ENCODE peak calls at places on chromosomes 4 and X, in seven cellular contexts. One of them, this sample, is unnamed. For H3K4me1, the result is how much of the 10 kb centered on the place peaks cover.

GRCh38 chr4:6633091-6633906 is 7.2 kb upstream of the MRFAP1 start:
- DNase-seq in suprapubic skin: peak
- DNase-seq in gastrocnemius medialis: peak
- DNase-seq in stomach: no peak
- DNase-seq in right lobe of liver: no peak
- DNase-seq in breast epithelium: no peak
- DNase-seq in spleen: peak
- DNase-seq in this sample: no peak

GRCh38 chrX:39969099-39969825 is 128.5 kb downstream of the BCOR start:
- DNase-seq in suprapubic skin: no peak
- DNase-seq in gastrocnemius medialis: no peak
- DNase-seq in stomach: no peak
- DNase-seq in right lobe of liver: peak
- DNase-seq in breast epithelium: no peak
- DNase-seq in spleen: no peak
- DNase-seq in this sample: no peak

GRCh38 chr4:189784651-189785050 is 156.0 kb upstream of the FRG1 start:
- DNase-seq in suprapubic skin: no peak
- DNase-seq in gastrocnemius medialis: no peak
- DNase-seq in stomach: no peak
- DNase-seq in right lobe of liver: no peak
- DNase-seq in breast epithelium: no peak
- DNase-seq in spleen: no peak
- DNase-seq in this sample: no peak

GRCh38 chr4:82561745-82562552 is at the start of gene TMEM150C:
- DNase-seq in suprapubic skin: no peak
- DNase-seq in gastrocnemius medialis: no peak
- DNase-seq in stomach: no peak
- DNase-seq in right lobe of liver: peak
- DNase-seq in breast epithelium: peak
- DNase-seq in spleen: no peak
- DNase-seq in this sample: no peak

GRCh38 chr4:102036619-102037376 is 246.3 kb downstream of the BANK1 start:
- DNase-seq in suprapubic skin: no peak
- DNase-seq in gastrocnemius medialis: no peak
- DNase-seq in stomach: no peak
- DNase-seq in right lobe of liver: no peak
- DNase-seq in breast epithelium: no peak
- DNase-seq in spleen: no peak
- DNase-seq in this sample: no peak

GRCh38 chr4:72558655-72559054 is 10.4 kb downstream of the ADAMTS3 start:
- DNase-seq in suprapubic skin: no peak
- DNase-seq in gastrocnemius medialis: no peak
- DNase-seq in stomach: no peak
- DNase-seq in right lobe of liver: no peak
- DNase-seq in breast epithelium: no peak
- DNase-seq in spleen: no peak
- DNase-seq in this sample: no peak

GRCh38 chrX:2327423-2327822 is 173.4 kb downstream of the DHRSX start:
- DNase-seq in suprapubic skin: no peak
- DNase-seq in gastrocnemius medialis: no peak
- DNase-seq in stomach: no peak
- DNase-seq in right lobe of liver: no peak
- DNase-seq in breast epithelium: no peak
- DNase-seq in spleen: no peak
- DNase-seq in this sample: no peak

GRCh38 chr4:99457270-99457669 is 22.1 kb upstream of the ADH7 start:
- DNase-seq in suprapubic skin: no peak
- DNase-seq in gastrocnemius medialis: no peak
- DNase-seq in stomach: no peak
- DNase-seq in right lobe of liver: no peak
- DNase-seq in breast epithelium: no peak
- DNase-seq in spleen: no peak
- DNase-seq in this sample: no peak

GRCh38 chrX:108696690-108697089 is 39.7 kb downstream of the IRS4 start:
- DNase-seq in suprapubic skin: no peak
- DNase-seq in gastrocnemius medialis: no peak
- DNase-seq in stomach: no peak
- DNase-seq in right lobe of liver: no peak
- DNase-seq in breast epithelium: no peak
- DNase-seq in spleen: no peak
- DNase-seq in this sample: no peak

GRCh38 chrX:23765449-23765848 is 17.5 kb upstream of the SAT1 start:
- DNase-seq in suprapubic skin: no peak
- DNase-seq in gastrocnemius medialis: no peak
- DNase-seq in stomach: no peak
- DNase-seq in right lobe of liver: no peak
- DNase-seq in breast epithelium: no peak
- DNase-seq in spleen: no peak
- DNase-seq in this sample: no peak

GRCh38 chr4:126869967-126870366 is 762.8 kb upstream of the INTU start:
- DNase-seq in suprapubic skin: no peak
- DNase-seq in gastrocnemius medialis: no peak
- DNase-seq in stomach: no peak
- DNase-seq in right lobe of liver: no peak
- DNase-seq in breast epithelium: no peak
- DNase-seq in spleen: no peak
- DNase-seq in this sample: no peak

GRCh38 chr4:32884198-32884597 is 2164.0 kb downstream of the PCDH7 start:
- DNase-seq in suprapubic skin: no peak
- DNase-seq in gastrocnemius medialis: no peak
- DNase-seq in stomach: no peak
- DNase-seq in right lobe of liver: no peak
- DNase-seq in breast epithelium: no peak
- DNase-seq in spleen: no peak
- DNase-seq in this sample: no peak
- H3K4me1 ChIP-seq in suprapubic skin: under half
- H3K4me1 ChIP-seq in gastrocnemius medialis: under half
- H3K4me1 ChIP-seq in stomach: under half
- H3K4me1 ChIP-seq in right lobe of liver: under half
- H3K4me1 ChIP-seq in breast epithelium: under half
- H3K4me1 ChIP-seq in spleen: under half
- H3K4me1 ChIP-seq in this sample: under half

GRCh38 chrX:51894697-51895336 is 1.4 kb downstream of the MAGED1 start:
- DNase-seq in suprapubic skin: no peak
- DNase-seq in gastrocnemius medialis: peak
- DNase-seq in stomach: no peak
- DNase-seq in right lobe of liver: peak
- DNase-seq in breast epithelium: no peak
- DNase-seq in spleen: no peak
- DNase-seq in this sample: peak
- TF ChIP-seq POLR2A in suprapubic skin: no peak
- TF ChIP-seq POLR2A in gastrocnemius medialis: no peak
- TF ChIP-seq POLR2A in stomach: no peak
- TF ChIP-seq POLR2A in right lobe of liver: no peak
- TF ChIP-seq POLR2A in breast epithelium: no peak
- TF ChIP-seq POLR2A in spleen: no peak
- TF ChIP-seq POLR2A in this sample: no peak

DNA sequence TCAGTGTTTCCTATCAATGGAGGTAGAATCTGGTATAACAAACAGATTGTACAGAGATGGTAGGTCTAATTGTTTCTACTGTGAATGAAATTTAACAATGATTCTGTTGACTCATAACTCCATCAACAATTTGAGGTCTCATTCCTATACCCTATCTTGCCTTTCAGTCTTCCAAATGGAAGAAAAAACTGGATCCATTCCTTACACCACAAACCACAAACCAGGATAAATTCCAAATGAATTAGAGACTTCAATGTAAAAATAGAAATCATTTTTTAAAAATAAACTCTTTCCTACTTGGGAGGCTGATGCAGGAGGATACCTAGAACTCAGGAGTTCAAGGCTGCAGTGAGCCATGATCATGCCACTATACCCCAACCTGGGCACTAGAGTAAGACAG is 114.4 kb upstream of the WDR44 start:
- DNase-seq in suprapubic skin: no peak
- DNase-seq in gastrocnemius medialis: no peak
- DNase-seq in stomach: no peak
- DNase-seq in right lobe of liver: no peak
- DNase-seq in breast epithelium: no peak
- DNase-seq in spleen: no peak
- DNase-seq in this sample: no peak
- H3K4me1 ChIP-seq in suprapubic skin: under half
- H3K4me1 ChIP-seq in gastrocnemius medialis: under half
- H3K4me1 ChIP-seq in stomach: under half
- H3K4me1 ChIP-seq in right lobe of liver: under half
- H3K4me1 ChIP-seq in breast epithelium: under half
- H3K4me1 ChIP-seq in spleen: under half
- H3K4me1 ChIP-seq in this sample: under half

DNA sequence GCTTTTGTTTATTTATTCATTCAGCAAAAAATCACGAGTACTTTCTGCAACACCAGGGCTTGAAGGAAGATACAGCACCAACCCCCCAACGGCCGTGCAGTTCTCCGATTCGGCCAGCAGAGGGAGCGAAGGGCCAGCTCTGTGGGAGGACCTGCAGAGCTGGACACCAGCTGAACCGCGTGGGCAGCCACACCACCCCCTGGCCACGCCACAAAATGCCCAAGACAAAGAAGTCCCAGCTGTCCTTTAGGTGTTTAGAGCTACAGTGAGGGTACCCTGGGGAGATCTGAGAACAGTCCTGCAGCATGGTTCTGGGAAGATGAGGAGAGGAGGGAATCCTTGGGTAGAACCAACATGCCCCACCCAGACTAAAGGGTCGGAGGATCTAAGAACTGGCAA is 83.1 kb downstream of the RELL1 start:
- DNase-seq in suprapubic skin: peak
- DNase-seq in gastrocnemius medialis: peak
- DNase-seq in stomach: peak
- DNase-seq in right lobe of liver: peak
- DNase-seq in breast epithelium: peak
- DNase-seq in spleen: peak
- DNase-seq in this sample: peak
- TF ChIP-seq POLR2A in suprapubic skin: no peak
- TF ChIP-seq POLR2A in gastrocnemius medialis: no peak
- TF ChIP-seq POLR2A in stomach: no peak
- TF ChIP-seq POLR2A in right lobe of liver: no peak
- TF ChIP-seq POLR2A in breast epithelium: no peak
- TF ChIP-seq POLR2A in spleen: no peak
- TF ChIP-seq POLR2A in this sample: no peak

GRCh38 chr4:173535932-173536331 is 5.9 kb upstream of the HAND2 start:
- DNase-seq in suprapubic skin: no peak
- DNase-seq in gastrocnemius medialis: no peak
- DNase-seq in stomach: no peak
- DNase-seq in right lobe of liver: no peak
- DNase-seq in breast epithelium: no peak
- DNase-seq in spleen: no peak
- DNase-seq in this sample: no peak

GRCh38 chr4:173538148-173538902 is 8.3 kb upstream of the HAND2 start:
- DNase-seq in suprapubic skin: no peak
- DNase-seq in gastrocnemius medialis: no peak
- DNase-seq in stomach: no peak
- DNase-seq in right lobe of liver: no peak
- DNase-seq in breast epithelium: no peak
- DNase-seq in spleen: peak
- DNase-seq in this sample: peak

GRCh38 chr4:173538903-173539445 is 8.9 kb upstream of the HAND2 start:
- DNase-seq in suprapubic skin: no peak
- DNase-seq in gastrocnemius medialis: no peak
- DNase-seq in stomach: no peak
- DNase-seq in right lobe of liver: no peak
- DNase-seq in breast epithelium: no peak
- DNase-seq in spleen: no peak
- DNase-seq in this sample: no peak

GRCh38 chr4:173536808-173537429 is 6.9 kb upstream of the HAND2 start:
- DNase-seq in suprapubic skin: no peak
- DNase-seq in gastrocnemius medialis: no peak
- DNase-seq in stomach: no peak
- DNase-seq in right lobe of liver: no peak
- DNase-seq in breast epithelium: no peak
- DNase-seq in spleen: no peak
- DNase-seq in this sample: no peak

DNA sequence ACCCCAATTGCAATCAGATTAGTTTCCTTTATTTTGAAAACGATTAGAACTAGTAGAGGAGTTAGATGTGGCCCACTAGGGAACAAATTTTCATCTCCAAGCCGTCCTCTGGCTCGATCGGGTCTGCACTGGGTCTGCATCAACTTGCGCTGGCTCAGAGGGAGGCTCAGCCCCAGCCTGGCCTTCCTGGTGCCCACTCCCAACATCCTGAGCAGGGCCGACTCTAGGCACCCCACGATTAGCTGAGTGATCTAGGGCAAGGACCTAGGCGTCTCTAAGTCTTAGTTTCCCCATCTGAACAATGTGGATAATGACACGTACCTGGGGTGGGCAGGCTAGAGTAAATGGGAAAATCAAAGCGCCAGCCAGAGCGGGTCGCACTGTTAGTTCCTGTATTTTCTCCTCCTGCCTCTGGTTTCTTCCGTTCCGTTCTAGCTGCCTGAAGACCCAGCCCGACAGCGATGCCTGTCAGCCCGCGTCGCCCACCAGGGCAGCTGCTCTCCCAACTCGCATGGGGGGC is 7.7 kb upstream of the HAND2 start:
- DNase-seq in suprapubic skin: no peak
- DNase-seq in gastrocnemius medialis: no peak
- DNase-seq in stomach: no peak
- DNase-seq in right lobe of liver: no peak
- DNase-seq in breast epithelium: no peak
- DNase-seq in spleen: no peak
- DNase-seq in this sample: no peak
- H3K4me1 ChIP-seq in suprapubic skin: under half
- H3K4me1 ChIP-seq in gastrocnemius medialis: under half
- H3K4me1 ChIP-seq in stomach: under half
- H3K4me1 ChIP-seq in right lobe of liver: under half
- H3K4me1 ChIP-seq in breast epithelium: under half
- H3K4me1 ChIP-seq in spleen: under half
- H3K4me1 ChIP-seq in this sample: under half

GRCh38 chrX:49039598-49040375 is 3.4 kb downstream of the TFE3 start:
- DNase-seq in suprapubic skin: peak
- DNase-seq in gastrocnemius medialis: peak
- DNase-seq in stomach: peak
- DNase-seq in right lobe of liver: peak
- DNase-seq in breast epithelium: peak
- DNase-seq in spleen: peak
- DNase-seq in this sample: peak
- TF ChIP-seq POLR2A in suprapubic skin: no peak
- TF ChIP-seq POLR2A in gastrocnemius medialis: peak
- TF ChIP-seq POLR2A in stomach: no peak
- TF ChIP-seq POLR2A in right lobe of liver: no peak
- TF ChIP-seq POLR2A in breast epithelium: no peak
- TF ChIP-seq POLR2A in spleen: no peak
- TF ChIP-seq POLR2A in this sample: no peak

GRCh38 chr4:23934915-23935314 is 45.1 kb upstream of the PPARGC1A start:
- DNase-seq in suprapubic skin: peak
- DNase-seq in gastrocnemius medialis: peak
- DNase-seq in stomach: peak
- DNase-seq in right lobe of liver: peak
- DNase-seq in breast epithelium: peak
- DNase-seq in spleen: no peak
- DNase-seq in this sample: no peak
- H3K4me1 ChIP-seq in suprapubic skin: half or more
- H3K4me1 ChIP-seq in gastrocnemius medialis: under half
- H3K4me1 ChIP-seq in stomach: half or more
- H3K4me1 ChIP-seq in right lobe of liver: under half
- H3K4me1 ChIP-seq in breast epithelium: under half
- H3K4me1 ChIP-seq in spleen: under half
- H3K4me1 ChIP-seq in this sample: under half

This sample was measured in uterus.